ENCODE peak calls at places on chromosome 10, in six cellular contexts. I is activated B cell treated with CpG ODN at 0.5 μM for 24 hours, G is fibroblast of mammary gland, X is BJ, V is heart left ventricle, Q is left ventricle myocardium inferior. W is an unnamed sample.

GRCh38 chr10:69807696-69808095 is 6.0 kb downstream of the COL13A1 start:
- DNase-seq in I (no peak), G (peak), X (no peak), V (no peak), Q (no peak), W (no peak)

GRCh38 chr10:122140941-122141623 is 130.0 kb upstream of the BTBD16 start:
- DNase-seq in I (no peak), G (peak), X (peak), V (peak), Q (peak), W (no peak)

GRCh38 chr10:50392966-50393718 is 141.8 kb upstream of the ASAH2 start:
- DNase-seq in I (no peak), G (peak), X (no peak), V (no peak), Q (no peak), W (no peak)

GRCh38 chr10:15200626-15201025 is 32.1 kb upstream of the NMT2 start:
- DNase-seq in I (no peak), G (peak), X (peak), V (no peak), Q (no peak), W (no peak)

GRCh38 chr10:73931767-73932624 is 21.1 kb downstream of the PLAU start:
- DNase-seq in I (no peak), G (no peak), X (no peak), V (no peak), Q (no peak), W (peak)

GRCh38 chr10:80612261-80612660 is 74.6 kb downstream of the SH2D4B start:
- DNase-seq in I (no peak), G (no peak), X (no peak), V (no peak), Q (no peak), W (no peak)

GRCh38 chr10:58268454-58268945 is 462 bp upstream of the CISD1 start:
- DNase-seq in I (no peak), G (no peak), X (no peak), V (no peak), Q (no peak), W (no peak)

GRCh38 chr10:61618388-61618961 is 44.3 kb upstream of the CABCOCO1 start:
- DNase-seq in I (no peak), G (no peak), X (no peak), V (no peak), Q (no peak), W (no peak)

GRCh38 chr10:105391670-105392331 is 750.7 kb downstream of the SORCS3 start:
- DNase-seq in I (no peak), G (no peak), X (no peak), V (no peak), Q (no peak), W (no peak)

GRCh38 chr10:79444243-79445119 is 943 bp downstream of the ZCCHC24 start:
- DNase-seq in I (peak), G (peak), X (no peak), V (peak), Q (peak), W (peak)

GRCh38 chr10:103086261-103086660 is 106.8 kb downstream of the NT5C2 start:
- DNase-seq in I (no peak), G (no peak), X (no peak), V (no peak), Q (no peak), W (no peak)

GRCh38 chr10:125337510-125337909 is 177.1 kb upstream of the CTBP2 start:
- DNase-seq in I (no peak), G (no peak), X (no peak), V (no peak), Q (no peak), W (no peak)

GRCh38 chr10:24900888-24901685 is 51.3 kb downstream of the PRTFDC1 start:
- DNase-seq in I (no peak), G (no peak), X (no peak), V (no peak), Q (no peak), W (peak)

GRCh38 chr10:43962346-43963191 is 313.9 kb upstream of the ZNF32 start:
- DNase-seq in I (no peak), G (peak), X (no peak), V (no peak), Q (no peak), W (no peak)

GRCh38 chr10:118407742-118408141 is 65.6 kb upstream of the FAM204A start:
- DNase-seq in I (no peak), G (no peak), X (no peak), V (no peak), Q (no peak), W (no peak)
- TF ChIP-seq CTCF in I (no peak), G (no peak), X (no peak), V (no peak), Q (no peak), W (no peak)

DNA sequence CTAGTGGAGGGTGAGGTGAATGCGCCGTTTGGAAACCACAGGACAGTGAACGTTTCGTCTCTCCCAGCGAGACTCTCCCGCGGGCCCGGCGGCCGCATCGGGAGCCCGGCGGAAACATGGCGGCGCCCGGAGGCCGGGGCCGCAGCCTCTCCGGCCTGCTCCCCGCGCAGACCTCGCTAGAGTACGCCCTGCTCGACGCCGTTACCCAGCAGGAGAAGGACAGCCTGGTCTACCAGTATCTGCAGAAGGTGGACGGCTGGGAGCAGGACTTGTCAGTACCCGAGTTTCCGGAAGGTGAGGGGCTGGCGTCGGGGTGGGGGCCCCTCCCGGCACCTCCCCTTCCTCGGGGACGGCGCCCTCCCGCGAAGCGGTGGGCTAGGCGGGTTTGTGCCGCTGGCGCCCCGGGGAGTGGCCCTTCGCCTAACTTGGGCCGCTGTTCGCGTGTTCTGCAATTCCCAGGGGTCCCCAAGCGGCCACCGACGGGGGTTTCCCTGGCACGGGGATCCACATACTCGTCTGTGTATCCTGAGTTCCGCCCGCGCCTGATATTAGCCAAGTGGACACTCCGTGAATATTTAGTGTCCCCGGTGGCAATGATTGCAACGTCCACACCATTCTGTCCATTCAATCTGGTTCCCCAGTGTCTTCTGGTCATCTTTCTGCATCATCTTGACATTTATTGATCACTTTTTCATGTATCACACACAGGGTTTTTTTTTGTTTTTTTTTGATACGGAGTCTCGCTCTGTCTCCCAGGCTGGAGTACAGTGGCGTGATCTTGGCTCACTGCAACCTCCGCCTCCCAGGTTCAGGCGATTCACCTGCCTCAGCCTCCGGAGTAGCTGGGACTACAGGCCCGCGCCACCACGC is 531 bp downstream of the NHLRC2 start:
- DNase-seq in I (peak), G (peak), X (no peak), V (peak), Q (peak), W (peak)
- TF ChIP-seq CTCF in I (no peak), G (no peak), X (peak), V (no peak), Q (peak), W (no peak)

DNA sequence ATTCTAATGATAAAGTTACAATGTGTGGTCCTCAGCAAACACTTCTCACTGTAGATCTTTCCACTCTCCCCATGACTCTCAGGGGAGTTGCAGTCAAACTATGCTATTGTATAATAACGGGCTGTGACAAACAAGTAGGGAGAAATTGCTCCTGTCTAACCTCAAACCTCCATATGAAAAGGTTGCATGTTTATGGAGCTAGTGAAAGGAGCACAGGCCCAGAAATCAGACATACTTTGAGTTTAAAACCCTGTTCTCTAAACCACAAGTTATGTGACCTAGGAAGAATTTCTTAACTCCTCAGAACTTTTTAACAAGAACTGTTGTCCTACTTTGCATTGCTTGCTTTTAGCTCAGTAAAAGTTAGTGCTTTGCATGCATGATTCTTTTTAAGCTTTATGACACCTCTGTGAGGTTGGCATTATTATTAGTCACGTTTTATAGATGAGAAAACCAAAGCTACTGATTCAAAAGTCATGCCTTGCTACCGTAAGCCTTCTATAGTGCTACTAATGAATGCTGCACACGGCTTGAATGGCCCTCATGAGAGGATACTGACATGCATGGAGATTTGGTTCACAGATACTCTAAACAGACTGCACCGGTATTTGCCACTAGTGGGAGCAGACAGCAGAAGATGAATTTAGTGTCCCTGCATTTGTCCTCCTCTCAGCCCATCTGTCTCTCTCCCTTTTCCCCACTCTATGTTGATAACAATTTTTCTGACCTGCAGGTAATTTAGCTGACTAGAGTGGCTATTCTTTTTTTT is 129.5 kb upstream of the PCGF5 start:
- DNase-seq in I (no peak), G (peak), X (no peak), V (no peak), Q (no peak), W (no peak)
- TF ChIP-seq CTCF in I (no peak), G (peak), X (peak), V (peak), Q (peak), W (peak)

GRCh38 chr10:132453470-132453861 is 56.5 kb downstream of the PWWP2B start:
- DNase-seq in I (no peak), G (no peak), X (no peak), V (peak), Q (no peak), W (no peak)

GRCh38 chr10:132451506-132452215 is 54.7 kb downstream of the PWWP2B start:
- DNase-seq in I (no peak), G (no peak), X (no peak), V (peak), Q (no peak), W (no peak)

GRCh38 chr10:132450825-132451505 is 54.0 kb downstream of the PWWP2B start:
- DNase-seq in I (no peak), G (no peak), X (no peak), V (peak), Q (no peak), W (no peak)

GRCh38 chr10:132452651-132453469 is 55.9 kb downstream of the PWWP2B start:
- DNase-seq in I (peak), G (peak), X (no peak), V (peak), Q (peak), W (peak)

GRCh38 chr10:132452216-132452650 is 55.2 kb downstream of the PWWP2B start:
- DNase-seq in I (no peak), G (no peak), X (no peak), V (peak), Q (no peak), W (no peak)
- TF ChIP-seq CTCF in I (no peak), G (no peak), X (peak), V (peak), Q (peak), W (no peak)

GRCh38 chr10:31619410-31620095 is 300.5 kb downstream of the ZEB1 start:
- DNase-seq in I (no peak), G (peak), X (no peak), V (no peak), Q (peak), W (no peak)

GRCh38 chr10:31621733-31622132 is 302.7 kb downstream of the ZEB1 start:
- DNase-seq in I (no peak), G (no peak), X (no peak), V (no peak), Q (no peak), W (no peak)

GRCh38 chr10:31620236-31621151 is 301.5 kb downstream of the ZEB1 start:
- DNase-seq in I (no peak), G (peak), X (no peak), V (peak), Q (peak), W (no peak)

GRCh38 chr10:31623466-31623865 is 304.4 kb downstream of the ZEB1 start:
- DNase-seq in I (no peak), G (peak), X (peak), V (no peak), Q (no peak), W (no peak)

GRCh38 chr10:31622993-31623392 is 304.0 kb downstream of the ZEB1 start:
- DNase-seq in I (no peak), G (peak), X (peak), V (no peak), Q (no peak), W (no peak)
- TF ChIP-seq CTCF in I (no peak), G (peak), X (peak), V (no peak), Q (peak), W (no peak)

GRCh38 chr10:109022417-109023049 is 900.8 kb downstream of the XPNPEP1 start:
- DNase-seq in I (no peak), G (no peak), X (no peak), V (no peak), Q (no peak), W (no peak)

DNA sequence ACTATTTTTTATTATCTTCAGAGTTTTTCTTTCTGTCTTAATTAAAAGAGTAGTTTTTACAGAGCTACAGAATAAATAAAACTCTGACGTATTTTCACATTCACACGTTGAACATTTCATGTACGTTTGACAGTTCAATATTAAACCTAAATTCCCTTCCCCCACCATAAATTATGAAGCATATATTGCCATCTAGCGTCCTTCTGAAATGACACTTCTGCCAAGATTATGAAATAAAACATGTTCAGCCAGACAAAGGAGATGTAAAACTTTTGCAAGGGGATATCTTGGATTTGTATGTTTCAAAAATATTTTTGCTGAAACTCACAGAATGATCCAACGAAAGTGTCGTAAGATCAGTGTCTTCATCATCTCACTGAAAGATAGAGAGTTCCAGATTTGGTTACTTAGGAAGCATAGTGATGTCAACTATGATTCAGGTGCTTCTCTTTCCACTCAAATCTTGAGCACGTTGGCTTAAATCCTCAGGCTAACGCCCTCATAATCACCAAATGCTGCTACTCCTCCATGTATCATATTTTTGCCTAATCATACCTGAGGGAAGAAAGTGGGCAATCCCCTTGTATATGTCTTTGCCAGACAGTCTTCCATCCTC is 904.3 kb downstream of the XPNPEP1 start:
- DNase-seq in I (no peak), G (peak), X (no peak), V (no peak), Q (no peak), W (no peak)
- TF ChIP-seq CTCF in I (no peak), G (peak), X (no peak), V (no peak), Q (peak), W (peak)

GRCh38 chr10:11106621-11107374 is 89.1 kb downstream of the CELF2 start:
- DNase-seq in I (no peak), G (no peak), X (no peak), V (no peak), Q (no peak), W (peak)

GRCh38 chr10:11107953-11108352 is 90.3 kb downstream of the CELF2 start:
- DNase-seq in I (no peak), G (no peak), X (no peak), V (no peak), Q (no peak), W (no peak)

GRCh38 chr10:11104772-11105675 is 87.4 kb downstream of the CELF2 start:
- DNase-seq in I (no peak), G (no peak), X (no peak), V (no peak), Q (no peak), W (no peak)

GRCh38 chr10:11108356-11108755 is 90.7 kb downstream of the CELF2 start:
- DNase-seq in I (no peak), G (no peak), X (no peak), V (no peak), Q (no peak), W (no peak)

GRCh38 chr10:11105676-11106004 is 88.0 kb downstream of the CELF2 start:
- DNase-seq in I (no peak), G (no peak), X (no peak), V (no peak), Q (no peak), W (no peak)
- TF ChIP-seq CTCF in I (no peak), G (no peak), X (no peak), V (no peak), Q (no peak), W (no peak)

GRCh38 chr10:68211635-68212034 is 20.3 kb downstream of the ATOH7 start:
- DNase-seq in I (no peak), G (no peak), X (no peak), V (no peak), Q (no peak), W (no peak)

GRCh38 chr10:68212721-68213352 is 19.1 kb downstream of the ATOH7 start:
- DNase-seq in I (no peak), G (peak), X (no peak), V (no peak), Q (no peak), W (peak)

GRCh38 chr10:68202965-68203358 is 29.0 kb downstream of the ATOH7 start:
- DNase-seq in I (no peak), G (peak), X (no peak), V (no peak), Q (no peak), W (no peak)

GRCh38 chr10:68208424-68209042 is 23.4 kb downstream of the ATOH7 start:
- DNase-seq in I (no peak), G (peak), X (no peak), V (no peak), Q (no peak), W (peak)
- TF ChIP-seq CTCF in I (no peak), G (peak), X (peak), V (peak), Q (peak), W (peak)

W was measured in GM10248.